ENCODE peak calls at places on chromosomes 13 and 19, in ten cellular contexts. S is stimulated activated CD4-positive, alpha-beta T cell treated with anti-CD3 and anti-CD28 coated beads, Interleukin-2, amount 100 ng/mL, for 24 hours; H is AG09309; L is AG09319; W is colonic mucosa; K is GM04503; E is activated CD4-positive, alpha-beta memory T cell treated with anti-CD3 and anti-CD28 coated beads, Interleukin-2, amount 10 ng/mL, durations not matched to agents 7 days and 5 days; P is activated T-helper 1 cell treated with Interleukin-2 at 50 U/mL for 16 hours; N is ACHN; D is aorta. Y is an unnamed sample.

GRCh38 chr19:10333758-10334339 is 520 bp upstream of the RAVER1 start:
- DNase-seq in S (no peak), H (no peak), L (no peak), W (no peak), K (no peak), E (no peak), P (no peak), N (peak), D (no peak), Y (no peak)

GRCh38 chr13:73894995-73895571 is 239.1 kb downstream of the KLF12 start:
- DNase-seq in S (no peak), H (no peak), L (no peak), W (no peak), K (no peak), E (no peak), P (no peak), N (no peak), D (no peak), Y (no peak)

GRCh38 chr13:77033717-77034302 is 6.9 kb upstream of the FBXL3 start:
- DNase-seq in S (no peak), H (no peak), L (no peak), W (no peak), K (no peak), E (no peak), P (no peak), N (no peak), D (no peak), Y (no peak)

GRCh38 chr13:48161530-48162179 is 66.8 kb upstream of the MED4 start:
- DNase-seq in S (no peak), H (no peak), L (no peak), W (peak), K (no peak), E (no peak), P (no peak), N (no peak), D (no peak), Y (no peak)

GRCh38 chr19:5107432-5108122 is 138.7 kb downstream of the KDM4B start:
- DNase-seq in S (no peak), H (no peak), L (no peak), W (no peak), K (no peak), E (no peak), P (no peak), N (no peak), D (no peak), Y (no peak)

GRCh38 chr13:33052446-33052845 is 36.2 kb downstream of the KL start:
- DNase-seq in S (no peak), H (no peak), L (peak), W (no peak), K (peak), E (no peak), P (no peak), N (no peak), D (no peak), Y (no peak)

GRCh38 chr19:41552558-41552957 is 23.4 kb upstream of the CEACAM21 start:
- DNase-seq in S (no peak), H (no peak), L (no peak), W (no peak), K (no peak), E (no peak), P (no peak), N (no peak), D (no peak), Y (no peak)

GRCh38 chr13:51494151-51494550 is 41.3 kb upstream of the INTS6 start:
- DNase-seq in S (no peak), H (no peak), L (no peak), W (no peak), K (peak), E (no peak), P (no peak), N (peak), D (no peak), Y (no peak)

GRCh38 chr19:55058781-55059610 is 4.0 kb downstream of the RDH13 start:
- DNase-seq in S (no peak), H (no peak), L (no peak), W (no peak), K (no peak), E (no peak), P (no peak), N (no peak), D (no peak), Y (no peak)

GRCh38 chr13:113548778-113549621 is 35.6 kb upstream of the TFDP1 start:
- DNase-seq in S (no peak), H (no peak), L (no peak), W (peak), K (no peak), E (no peak), P (no peak), N (no peak), D (peak), Y (no peak)

Y was measured in HuH-7.